ENCODE peak calls at places on chromosomes 5 and 9, in five cellular contexts. One of them, this sample, is unnamed.

GRCh38 chr9:14312721-14313377 is 1.1 kb downstream of the NFIB start:
- DNase-seq in pancreas: peak
- DNase-seq in CD8-positive, alpha-beta T cell: no peak
- DNase-seq in PC-3: peak
- DNase-seq in BE2C: peak
- DNase-seq in this sample: no peak

GRCh38 chr5:163563880-163564279 is 58.5 kb downstream of the MAT2B start:
- DNase-seq in pancreas: no peak
- DNase-seq in CD8-positive, alpha-beta T cell: no peak
- DNase-seq in PC-3: no peak
- DNase-seq in BE2C: no peak
- DNase-seq in this sample: no peak

GRCh38 chr5:10319202-10319851 is 11.6 kb upstream of the CMBL start:
- DNase-seq in pancreas: no peak
- DNase-seq in CD8-positive, alpha-beta T cell: no peak
- DNase-seq in PC-3: no peak
- DNase-seq in BE2C: no peak
- DNase-seq in this sample: no peak

GRCh38 chr9:14512942-14513341 is 180.3 kb downstream of the ZDHHC21 start:
- DNase-seq in pancreas: no peak
- DNase-seq in CD8-positive, alpha-beta T cell: no peak
- DNase-seq in PC-3: no peak
- DNase-seq in BE2C: no peak
- DNase-seq in this sample: no peak

GRCh38 chr9:89246840-89247239 is 64.2 kb upstream of the CKS2 start:
- DNase-seq in pancreas: no peak
- DNase-seq in CD8-positive, alpha-beta T cell: no peak
- DNase-seq in PC-3: no peak
- DNase-seq in BE2C: no peak
- DNase-seq in this sample: no peak

GRCh38 chr5:154895606-154896561 is 37.5 kb downstream of the CNOT8 start:
- DNase-seq in pancreas: no peak
- DNase-seq in CD8-positive, alpha-beta T cell: no peak
- DNase-seq in PC-3: no peak
- DNase-seq in BE2C: no peak
- DNase-seq in this sample: no peak

GRCh38 chr9:38453835-38454234 is 29.6 kb upstream of the IGFBPL1 start:
- DNase-seq in pancreas: no peak
- DNase-seq in CD8-positive, alpha-beta T cell: no peak
- DNase-seq in PC-3: no peak
- DNase-seq in BE2C: no peak
- DNase-seq in this sample: no peak

GRCh38 chr9:38047301-38048251 is 21.5 kb downstream of the SHB start:
- DNase-seq in pancreas: peak
- DNase-seq in CD8-positive, alpha-beta T cell: no peak
- DNase-seq in PC-3: peak
- DNase-seq in BE2C: no peak
- DNase-seq in this sample: peak

GRCh38 chr5:108910627-108911026 is 162.9 kb downstream of the FER start:
- DNase-seq in pancreas: no peak
- DNase-seq in CD8-positive, alpha-beta T cell: no peak
- DNase-seq in PC-3: no peak
- DNase-seq in BE2C: no peak
- DNase-seq in this sample: no peak

GRCh38 chr9:78903581-78903980 is 606.7 kb downstream of the PSAT1 start:
- DNase-seq in pancreas: no peak
- DNase-seq in CD8-positive, alpha-beta T cell: no peak
- DNase-seq in PC-3: no peak
- DNase-seq in BE2C: no peak
- DNase-seq in this sample: no peak

GRCh38 chr5:125551797-125552196 is 805.4 kb upstream of the ZNF608 start:
- DNase-seq in pancreas: no peak
- DNase-seq in CD8-positive, alpha-beta T cell: no peak
- DNase-seq in PC-3: no peak
- DNase-seq in BE2C: no peak
- DNase-seq in this sample: no peak

GRCh38 chr9:77897292-77897691 is 134.3 kb downstream of the GNAQ start:
- DNase-seq in pancreas: no peak
- DNase-seq in CD8-positive, alpha-beta T cell: no peak
- DNase-seq in PC-3: peak
- DNase-seq in BE2C: peak
- DNase-seq in this sample: no peak

GRCh38 chr9:113950195-113951031 is 74.3 kb downstream of the ZNF618 start:
- DNase-seq in pancreas: no peak
- DNase-seq in CD8-positive, alpha-beta T cell: no peak
- DNase-seq in PC-3: no peak
- DNase-seq in BE2C: no peak
- DNase-seq in this sample: no peak

GRCh38 chr9:128473104-128473503 is 17.3 kb downstream of the ODF2 start:
- DNase-seq in pancreas: no peak
- DNase-seq in CD8-positive, alpha-beta T cell: no peak
- DNase-seq in PC-3: no peak
- DNase-seq in BE2C: no peak
- DNase-seq in this sample: no peak

GRCh38 chr9:14343236-14343947 is 29.5 kb upstream of the NFIB start:
- DNase-seq in pancreas: no peak
- DNase-seq in CD8-positive, alpha-beta T cell: no peak
- DNase-seq in PC-3: no peak
- DNase-seq in BE2C: no peak
- DNase-seq in this sample: no peak

GRCh38 chr5:130136300-130136699 is 232.0 kb downstream of the CHSY3 start:
- DNase-seq in pancreas: no peak
- DNase-seq in CD8-positive, alpha-beta T cell: no peak
- DNase-seq in PC-3: no peak
- DNase-seq in BE2C: no peak
- DNase-seq in this sample: no peak

GRCh38 chr9:24257726-24258125 is 288.0 kb downstream of the IZUMO3 start:
- DNase-seq in pancreas: no peak
- DNase-seq in CD8-positive, alpha-beta T cell: no peak
- DNase-seq in PC-3: peak
- DNase-seq in BE2C: no peak
- DNase-seq in this sample: no peak

GRCh38 chr5:749101-749670 is 35.3 kb downstream of the ZDHHC11B start:
- DNase-seq in pancreas: no peak
- DNase-seq in CD8-positive, alpha-beta T cell: no peak
- DNase-seq in PC-3: no peak
- DNase-seq in BE2C: peak
- DNase-seq in this sample: peak

GRCh38 chr9:31699836-31700235 is 684.6 kb upstream of the ACO1 start:
- DNase-seq in pancreas: no peak
- DNase-seq in CD8-positive, alpha-beta T cell: no peak
- DNase-seq in PC-3: no peak
- DNase-seq in BE2C: no peak
- DNase-seq in this sample: no peak

GRCh38 chr5:81759632-81760005 is 8.7 kb upstream of the SSBP2 start:
- DNase-seq in pancreas: no peak
- DNase-seq in CD8-positive, alpha-beta T cell: no peak
- DNase-seq in PC-3: no peak
- DNase-seq in BE2C: no peak
- DNase-seq in this sample: no peak

GRCh38 chr5:106862450-106863193 is 808.1 kb downstream of the EFNA5 start:
- DNase-seq in pancreas: no peak
- DNase-seq in CD8-positive, alpha-beta T cell: no peak
- DNase-seq in PC-3: no peak
- DNase-seq in BE2C: no peak
- DNase-seq in this sample: no peak

GRCh38 chr9:116087246-116087645 is 66.3 kb upstream of the PAPPA start:
- DNase-seq in pancreas: no peak
- DNase-seq in CD8-positive, alpha-beta T cell: no peak
- DNase-seq in PC-3: peak
- DNase-seq in BE2C: no peak
- DNase-seq in this sample: peak

GRCh38 chr9:76486151-76486550 is 27.2 kb downstream of the GCNT1 start:
- DNase-seq in pancreas: no peak
- DNase-seq in CD8-positive, alpha-beta T cell: no peak
- DNase-seq in PC-3: no peak
- DNase-seq in BE2C: no peak
- DNase-seq in this sample: no peak

GRCh38 chr9:81619353-81620008 is 69.9 kb downstream of the TLE1 start:
- DNase-seq in pancreas: no peak
- DNase-seq in CD8-positive, alpha-beta T cell: no peak
- DNase-seq in PC-3: no peak
- DNase-seq in BE2C: no peak
- DNase-seq in this sample: no peak

GRCh38 chr5:125450803-125451202 is 704.4 kb upstream of the ZNF608 start:
- DNase-seq in pancreas: no peak
- DNase-seq in CD8-positive, alpha-beta T cell: no peak
- DNase-seq in PC-3: no peak
- DNase-seq in BE2C: no peak
- DNase-seq in this sample: no peak

GRCh38 chr5:10684303-10685086 is 76.5 kb downstream of the DAP start:
- DNase-seq in pancreas: no peak
- DNase-seq in CD8-positive, alpha-beta T cell: no peak
- DNase-seq in PC-3: no peak
- DNase-seq in BE2C: no peak
- DNase-seq in this sample: no peak

GRCh38 chr5:163696270-163696887 is 191.0 kb downstream of the MAT2B start:
- DNase-seq in pancreas: no peak
- DNase-seq in CD8-positive, alpha-beta T cell: no peak
- DNase-seq in PC-3: peak
- DNase-seq in BE2C: peak
- DNase-seq in this sample: no peak

DNA sequence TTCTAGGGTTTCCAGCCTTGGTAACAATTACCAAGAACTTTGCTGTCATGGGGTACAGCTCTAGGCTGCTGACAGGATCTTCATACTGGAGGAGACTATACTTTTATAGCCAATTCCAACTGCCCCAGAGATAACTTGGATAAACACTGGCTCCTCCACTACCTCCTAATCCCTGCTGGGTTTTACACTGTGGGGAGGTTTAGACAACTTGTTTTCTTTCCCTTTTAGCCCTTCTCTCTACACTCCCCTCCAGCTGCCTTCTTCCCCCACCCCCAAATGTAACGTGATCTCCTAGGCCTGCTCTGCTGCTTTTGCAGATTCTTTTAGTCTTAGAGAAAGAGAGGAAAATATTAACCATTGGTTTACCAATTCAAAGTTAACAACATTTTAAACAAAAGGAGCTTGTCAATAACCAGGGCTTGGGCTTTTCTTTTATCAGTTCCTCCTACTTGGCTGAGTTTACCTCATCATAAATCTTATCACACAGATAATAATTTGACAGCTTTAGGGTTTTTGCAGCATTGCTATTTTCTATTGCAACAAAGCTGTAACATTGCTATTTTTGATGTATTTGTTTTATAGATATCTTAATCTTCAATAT is 9.9 kb upstream of the ABL1 start:
- DNase-seq in pancreas: no peak
- DNase-seq in CD8-positive, alpha-beta T cell: no peak
- DNase-seq in PC-3: peak
- DNase-seq in BE2C: no peak
- DNase-seq in this sample: no peak
- H3K4me3 ChIP-seq in pancreas: no peak
- H3K4me3 ChIP-seq in CD8-positive, alpha-beta T cell: no peak
- H3K4me3 ChIP-seq in PC-3: no peak
- H3K4me3 ChIP-seq in BE2C: no peak
- H3K4me3 ChIP-seq in this sample: no peak

DNA sequence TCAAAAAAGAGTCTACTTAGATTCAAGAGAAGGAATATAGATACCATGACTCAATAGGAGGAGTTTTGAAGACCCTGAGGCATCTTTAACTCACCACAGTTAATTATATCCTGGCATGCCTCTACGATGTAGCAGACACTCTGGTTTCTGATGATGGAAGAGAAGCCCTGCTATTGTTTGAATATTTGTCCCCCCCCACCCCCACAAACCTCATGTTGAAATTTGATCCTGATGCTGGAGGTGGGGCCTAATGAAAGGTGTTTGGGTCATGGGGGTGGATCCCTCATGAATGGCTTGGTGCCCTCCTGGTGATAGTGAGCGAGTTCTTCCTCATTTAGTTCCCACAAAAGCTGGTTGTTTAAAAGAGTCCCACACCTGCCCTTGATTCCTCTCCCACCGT is 147.9 kb upstream of the TBCA start:
- DNase-seq in pancreas: no peak
- DNase-seq in CD8-positive, alpha-beta T cell: no peak
- DNase-seq in PC-3: peak
- DNase-seq in BE2C: no peak
- DNase-seq in this sample: no peak
- H3K4me3 ChIP-seq in pancreas: no peak
- H3K4me3 ChIP-seq in CD8-positive, alpha-beta T cell: no peak
- H3K4me3 ChIP-seq in PC-3: no peak
- H3K4me3 ChIP-seq in BE2C: no peak
- H3K4me3 ChIP-seq in this sample: no peak

GRCh38 chr9:5460157-5460556 is 9.8 kb downstream of the CD274 start:
- DNase-seq in pancreas: no peak
- DNase-seq in CD8-positive, alpha-beta T cell: no peak
- DNase-seq in PC-3: no peak
- DNase-seq in BE2C: no peak
- DNase-seq in this sample: no peak
- H3K4me3 ChIP-seq in pancreas: no peak
- H3K4me3 ChIP-seq in CD8-positive, alpha-beta T cell: no peak
- H3K4me3 ChIP-seq in PC-3: no peak
- H3K4me3 ChIP-seq in BE2C: no peak
- H3K4me3 ChIP-seq in this sample: no peak

DNA sequence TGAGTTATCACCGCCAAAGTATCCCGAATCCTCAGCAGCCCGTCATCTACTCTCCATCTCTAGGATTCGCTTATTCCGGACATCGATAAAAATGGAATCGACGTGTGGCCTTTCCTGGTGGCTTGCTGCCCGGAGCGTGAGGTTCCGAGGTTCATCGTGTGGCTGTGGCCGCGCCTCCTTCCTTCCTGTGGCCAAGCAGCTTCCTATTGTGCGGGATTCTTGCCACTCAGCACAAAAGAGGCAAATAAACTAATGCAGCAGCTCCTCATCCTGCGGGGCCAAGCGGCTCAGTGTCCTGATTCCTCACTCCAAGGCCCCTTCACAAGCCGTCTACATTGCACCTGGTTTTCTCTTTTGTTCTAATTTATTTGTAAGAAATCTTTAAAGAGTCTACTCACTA is 800.9 kb downstream of the CDH9 start:
- DNase-seq in pancreas: no peak
- DNase-seq in CD8-positive, alpha-beta T cell: no peak
- DNase-seq in PC-3: no peak
- DNase-seq in BE2C: no peak
- DNase-seq in this sample: no peak
- H3K4me3 ChIP-seq in pancreas: no peak
- H3K4me3 ChIP-seq in CD8-positive, alpha-beta T cell: no peak
- H3K4me3 ChIP-seq in PC-3: no peak
- H3K4me3 ChIP-seq in BE2C: no peak
- H3K4me3 ChIP-seq in this sample: no peak

DNA sequence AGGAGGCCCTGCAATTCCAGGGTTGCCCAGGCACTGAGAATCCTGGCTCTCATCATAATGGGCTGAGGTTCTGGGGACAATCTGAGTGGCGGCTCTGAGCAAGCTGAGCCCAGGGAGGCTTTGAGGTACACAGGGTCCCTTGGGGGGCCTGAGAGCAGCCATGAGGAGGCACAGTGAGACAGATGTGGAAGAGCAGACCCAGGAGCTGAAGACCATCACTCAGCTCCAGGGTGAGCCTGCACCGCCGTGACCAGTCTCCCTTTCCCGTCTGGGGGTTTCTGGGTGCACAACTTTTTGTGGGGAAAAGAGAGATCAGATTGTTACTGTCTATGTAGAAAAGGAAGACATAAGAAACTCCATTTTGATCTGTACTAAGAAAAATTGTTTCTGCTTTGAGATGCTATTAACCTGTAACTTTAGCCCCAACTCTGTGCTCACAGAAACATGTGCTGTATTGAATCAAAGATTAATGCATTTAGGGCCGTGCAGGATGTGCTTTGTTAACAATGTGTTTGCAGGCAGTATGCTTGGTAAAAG is at the start of gene CCDC183:
- DNase-seq in pancreas: peak
- DNase-seq in CD8-positive, alpha-beta T cell: no peak
- DNase-seq in PC-3: no peak
- DNase-seq in BE2C: no peak
- DNase-seq in this sample: no peak
- H3K4me3 ChIP-seq in pancreas: no peak
- H3K4me3 ChIP-seq in CD8-positive, alpha-beta T cell: no peak
- H3K4me3 ChIP-seq in PC-3: no peak
- H3K4me3 ChIP-seq in BE2C: no peak
- H3K4me3 ChIP-seq in this sample: no peak